ENCODE peak calls at places on chromosomes 11 and 22, in six cellular contexts. X is AML-193, D is caudate nucleus, N is fibroblast of lung, S is GM13977, G is Kasumi-1. K is an unnamed sample.
A peak's percentile ranks its signal among the peaks of the same experiment; 100 is the strongest.

GRCh38 chr22:29475550-29475949 is 4.5 kb upstream of the NEFH start:
- DNase-seq in X (no peak), D (no peak), N (no peak), S (peak; percentile 67), G (no peak), K (no peak)

GRCh38 chr11:122853971-122854446 is 15.7 kb downstream of the CRTAM start:
- DNase-seq in X (peak; percentile 58), D (peak; percentile 61), N (peak; percentile 78), S (peak; percentile 43), G (peak; percentile 84), K (peak; percentile 69)

GRCh38 chr11:12539570-12539969 is 134.7 kb upstream of the TEAD1 start:
- DNase-seq in X (no peak), D (no peak), N (peak; percentile 94), S (no peak), G (no peak), K (no peak)

GRCh38 chr11:86035164-86035563 is 33.7 kb downstream of the PICALM start:
- DNase-seq in X (no peak), D (no peak), N (no peak), S (no peak), G (no peak), K (no peak)

GRCh38 chr11:119727523-119728081 is 1.4 kb downstream of the NECTIN1 start:
- DNase-seq in X (no peak), D (peak; percentile 3), N (no peak), S (peak; percentile 73), G (no peak), K (no peak)

GRCh38 chr22:42214625-42215415 is 55.6 kb downstream of the TCF20 start:
- DNase-seq in X (no peak), D (peak; percentile 86), N (no peak), S (no peak), G (no peak), K (no peak)

GRCh38 chr11:60863550-60864521 is 3.5 kb upstream of the ZP1 start:
- DNase-seq in X (no peak), D (no peak), N (no peak), S (no peak), G (no peak), K (no peak)

GRCh38 chr22:29882716-29883044 is 294 bp upstream of the MTMR3 start:
- DNase-seq in X (no peak), D (no peak), N (no peak), S (no peak), G (no peak), K (no peak)

GRCh38 chr11:115340874-115341273 is 163.3 kb downstream of the CADM1 start:
- DNase-seq in X (no peak), D (no peak), N (no peak), S (no peak), G (no peak), K (no peak)